ENCODE peak calls at places on chromosome 10, in seven cellular contexts. U is NCI-H1417, M is MM.1S, T is DMS 273 treated with DMSO at 0.1 percent for 48 hours, B is NCI-H345, S is BJ, C is HCT116. O is an unnamed sample.

GRCh38 chr10:99522511-99523250 is 10.1 kb upstream of the NKX2-3 start:
- DNase-seq in U (no peak), M (no peak), T (no peak), B (no peak), S (no peak), C (no peak), O (no peak)

GRCh38 chr10:16799621-16800020 is 17.6 kb downstream of the RSU1 start:
- DNase-seq in U (no peak), M (no peak), T (no peak), B (no peak), S (no peak), C (no peak), O (no peak)

GRCh38 chr10:625751-626711 is 63.4 kb downstream of the DIP2C start:
- DNase-seq in U (peak), M (no peak), T (no peak), B (no peak), S (no peak), C (no peak), O (no peak)

GRCh38 chr10:33073641-33074410 is 115.8 kb upstream of the ITGB1 start:
- DNase-seq in U (no peak), M (no peak), T (no peak), B (no peak), S (no peak), C (no peak), O (no peak)

GRCh38 chr10:125531470-125531869 is 151.5 kb downstream of the TEX36 start:
- DNase-seq in U (peak), M (no peak), T (peak), B (no peak), S (no peak), C (no peak), O (no peak)

GRCh38 chr10:29949411-29950011 is 109.9 kb downstream of the JCAD start:
- DNase-seq in U (no peak), M (peak), T (no peak), B (no peak), S (peak), C (no peak), O (no peak)

GRCh38 chr10:16310440-16310839 is 126.4 kb upstream of the PTER start:
- DNase-seq in U (no peak), M (no peak), T (no peak), B (no peak), S (no peak), C (no peak), O (no peak)

GRCh38 chr10:125824736-125825135 is 1.4 kb downstream of the BCCIP start:
- DNase-seq in U (no peak), M (no peak), T (no peak), B (no peak), S (no peak), C (no peak), O (no peak)

GRCh38 chr10:56911906-56912480 is 550.9 kb upstream of the ZWINT start:
- DNase-seq in U (no peak), M (peak), T (no peak), B (no peak), S (no peak), C (no peak), O (no peak)

GRCh38 chr10:22658745-22659410 is 55.5 kb downstream of the PIP4K2A start:
- DNase-seq in U (no peak), M (no peak), T (no peak), B (no peak), S (no peak), C (no peak), O (no peak)

GRCh38 chr10:103668351-103669242 is 175.1 kb downstream of the NEURL1 start:
- DNase-seq in U (peak), M (no peak), T (no peak), B (peak), S (peak), C (no peak), O (no peak)

GRCh38 chr10:17561131-17561530 is 56.0 kb downstream of the HACD1 start:
- DNase-seq in U (no peak), M (no peak), T (no peak), B (no peak), S (no peak), C (no peak), O (no peak)

GRCh38 chr10:4242561-4243035 is 457.6 kb upstream of the KLF6 start:
- DNase-seq in U (peak), M (no peak), T (no peak), B (no peak), S (peak), C (peak), O (peak)

GRCh38 chr10:6279540-6280267 is 77.0 kb downstream of the PFKFB3 start:
- DNase-seq in U (no peak), M (no peak), T (no peak), B (no peak), S (peak), C (peak), O (no peak)

GRCh38 chr10:21526184-21526951 is 886 bp upstream of the SKIDA1 start:
- DNase-seq in U (peak), M (peak), T (peak), B (peak), S (no peak), C (no peak), O (no peak)